ENCODE peak calls at places on chromosome 19, in seven cellular contexts. One of them, this sample, is unnamed.

GRCh38 chr19:46180701-46181385 is 32.8 kb downstream of the IGFL2 start:
- DNase-seq in stimulated activated naive B cell treated with anti-CD40 and anti-IgM and Interleukin-4, amounts not matched to agents 10 μg/mL and 1 μg/mL and 100 μg/mL, for 72 hours: no peak
- DNase-seq in psoas muscle: no peak
- DNase-seq in nephron progenitor cell: no peak
- DNase-seq in KG1: no peak
- DNase-seq in progenitor cell of endocrine pancreas: no peak
- DNase-seq in NCI-H2107: no peak
- DNase-seq in this sample: peak

GRCh38 chr19:1363599-1363998 is 20.1 kb upstream of the NDUFS7 start:
- DNase-seq in NCI-H2107: no peak
- DNase-seq in KG1: peak
- DNase-seq in nephron progenitor cell: no peak
- DNase-seq in psoas muscle: no peak
- DNase-seq in progenitor cell of endocrine pancreas: no peak
- DNase-seq in stimulated activated naive B cell treated with anti-CD40 and anti-IgM and Interleukin-4, amounts not matched to agents 10 μg/mL and 1 μg/mL and 100 μg/mL, for 72 hours: no peak
- DNase-seq in this sample: no peak

GRCh38 chr19:45870798-45871197 is 6.7 kb downstream of the FOXA3 start:
- DNase-seq in nephron progenitor cell: no peak
- DNase-seq in NCI-H2107: no peak
- DNase-seq in stimulated activated naive B cell treated with anti-CD40 and anti-IgM and Interleukin-4, amounts not matched to agents 10 μg/mL and 1 μg/mL and 100 μg/mL, for 72 hours: no peak
- DNase-seq in KG1: no peak
- DNase-seq in psoas muscle: no peak
- DNase-seq in progenitor cell of endocrine pancreas: no peak
- DNase-seq in this sample: no peak

GRCh38 chr19:29320076-29320475 is 107.1 kb upstream of the UQCRFS1 start:
- DNase-seq in psoas muscle: no peak
- DNase-seq in stimulated activated naive B cell treated with anti-CD40 and anti-IgM and Interleukin-4, amounts not matched to agents 10 μg/mL and 1 μg/mL and 100 μg/mL, for 72 hours: no peak
- DNase-seq in NCI-H2107: no peak
- DNase-seq in progenitor cell of endocrine pancreas: no peak
- DNase-seq in KG1: no peak
- DNase-seq in nephron progenitor cell: no peak
- DNase-seq in this sample: no peak

GRCh38 chr19:55490478-55491436 is 2.5 kb downstream of the SSC5D start:
- DNase-seq in NCI-H2107: no peak
- DNase-seq in stimulated activated naive B cell treated with anti-CD40 and anti-IgM and Interleukin-4, amounts not matched to agents 10 μg/mL and 1 μg/mL and 100 μg/mL, for 72 hours: no peak
- DNase-seq in nephron progenitor cell: no peak
- DNase-seq in progenitor cell of endocrine pancreas: no peak
- DNase-seq in psoas muscle: no peak
- DNase-seq in KG1: no peak
- DNase-seq in this sample: no peak

GRCh38 chr19:5058456-5059190 is 89.7 kb downstream of the KDM4B start:
- DNase-seq in nephron progenitor cell: no peak
- DNase-seq in KG1: no peak
- DNase-seq in progenitor cell of endocrine pancreas: no peak
- DNase-seq in psoas muscle: no peak
- DNase-seq in stimulated activated naive B cell treated with anti-CD40 and anti-IgM and Interleukin-4, amounts not matched to agents 10 μg/mL and 1 μg/mL and 100 μg/mL, for 72 hours: no peak
- DNase-seq in NCI-H2107: no peak
- DNase-seq in this sample: peak

GRCh38 chr19:9075064-9075964 is 11.5 kb upstream of the OR1M1 start:
- DNase-seq in nephron progenitor cell: peak
- DNase-seq in stimulated activated naive B cell treated with anti-CD40 and anti-IgM and Interleukin-4, amounts not matched to agents 10 μg/mL and 1 μg/mL and 100 μg/mL, for 72 hours: no peak
- DNase-seq in psoas muscle: peak
- DNase-seq in NCI-H2107: peak
- DNase-seq in progenitor cell of endocrine pancreas: no peak
- DNase-seq in KG1: peak
- DNase-seq in this sample: peak

GRCh38 chr19:15455996-15456395 is 6.2 kb upstream of the WIZ start:
- DNase-seq in psoas muscle: no peak
- DNase-seq in nephron progenitor cell: no peak
- DNase-seq in NCI-H2107: no peak
- DNase-seq in stimulated activated naive B cell treated with anti-CD40 and anti-IgM and Interleukin-4, amounts not matched to agents 10 μg/mL and 1 μg/mL and 100 μg/mL, for 72 hours: no peak
- DNase-seq in KG1: no peak
- DNase-seq in progenitor cell of endocrine pancreas: no peak
- DNase-seq in this sample: no peak

GRCh38 chr19:42193706-42194105 is 23.8 kb downstream of the DEDD2 start:
- DNase-seq in NCI-H2107: no peak
- DNase-seq in psoas muscle: no peak
- DNase-seq in stimulated activated naive B cell treated with anti-CD40 and anti-IgM and Interleukin-4, amounts not matched to agents 10 μg/mL and 1 μg/mL and 100 μg/mL, for 72 hours: no peak
- DNase-seq in KG1: no peak
- DNase-seq in nephron progenitor cell: no peak
- DNase-seq in progenitor cell of endocrine pancreas: no peak
- DNase-seq in this sample: no peak

GRCh38 chr19:40867701-40868100 is 14.3 kb downstream of the CYP2A7 start:
- DNase-seq in NCI-H2107: no peak
- DNase-seq in KG1: no peak
- DNase-seq in progenitor cell of endocrine pancreas: no peak
- DNase-seq in psoas muscle: no peak
- DNase-seq in stimulated activated naive B cell treated with anti-CD40 and anti-IgM and Interleukin-4, amounts not matched to agents 10 μg/mL and 1 μg/mL and 100 μg/mL, for 72 hours: no peak
- DNase-seq in nephron progenitor cell: no peak
- DNase-seq in this sample: no peak

GRCh38 chr19:40588926-40589569 is 12.1 kb upstream of the LTBP4 start:
- DNase-seq in progenitor cell of endocrine pancreas: no peak
- DNase-seq in stimulated activated naive B cell treated with anti-CD40 and anti-IgM and Interleukin-4, amounts not matched to agents 10 μg/mL and 1 μg/mL and 100 μg/mL, for 72 hours: no peak
- DNase-seq in KG1: no peak
- DNase-seq in psoas muscle: no peak
- DNase-seq in nephron progenitor cell: no peak
- DNase-seq in NCI-H2107: no peak
- DNase-seq in this sample: no peak

GRCh38 chr19:41309225-41310030 is 544 bp upstream of the CCDC97 start:
- DNase-seq in stimulated activated naive B cell treated with anti-CD40 and anti-IgM and Interleukin-4, amounts not matched to agents 10 μg/mL and 1 μg/mL and 100 μg/mL, for 72 hours: no peak
- DNase-seq in NCI-H2107: no peak
- DNase-seq in progenitor cell of endocrine pancreas: no peak
- DNase-seq in psoas muscle: no peak
- DNase-seq in KG1: no peak
- DNase-seq in nephron progenitor cell: no peak
- DNase-seq in this sample: peak

GRCh38 chr19:44882063-44882462 is 9.0 kb upstream of the TOMM40 start:
- DNase-seq in KG1: no peak
- DNase-seq in psoas muscle: no peak
- DNase-seq in nephron progenitor cell: no peak
- DNase-seq in stimulated activated naive B cell treated with anti-CD40 and anti-IgM and Interleukin-4, amounts not matched to agents 10 μg/mL and 1 μg/mL and 100 μg/mL, for 72 hours: no peak
- DNase-seq in progenitor cell of endocrine pancreas: no peak
- DNase-seq in NCI-H2107: no peak
- DNase-seq in this sample: no peak

GRCh38 chr19:34274827-34275625 is 20.7 kb downstream of the GARRE1 start:
- DNase-seq in psoas muscle: no peak
- DNase-seq in NCI-H2107: no peak
- DNase-seq in stimulated activated naive B cell treated with anti-CD40 and anti-IgM and Interleukin-4, amounts not matched to agents 10 μg/mL and 1 μg/mL and 100 μg/mL, for 72 hours: no peak
- DNase-seq in progenitor cell of endocrine pancreas: no peak
- DNase-seq in nephron progenitor cell: no peak
- DNase-seq in KG1: no peak
- DNase-seq in this sample: peak

GRCh38 chr19:12484011-12484370 is 625 bp downstream of the ZNF709 start:
- DNase-seq in KG1: no peak
- DNase-seq in nephron progenitor cell: no peak
- DNase-seq in NCI-H2107: no peak
- DNase-seq in stimulated activated naive B cell treated with anti-CD40 and anti-IgM and Interleukin-4, amounts not matched to agents 10 μg/mL and 1 μg/mL and 100 μg/mL, for 72 hours: no peak
- DNase-seq in psoas muscle: no peak
- DNase-seq in progenitor cell of endocrine pancreas: no peak
- DNase-seq in this sample: no peak

GRCh38 chr19:4081441-4082129 is 14.9 kb upstream of the ZBTB7A start:
- DNase-seq in progenitor cell of endocrine pancreas: no peak
- DNase-seq in psoas muscle: no peak
- DNase-seq in NCI-H2107: no peak
- DNase-seq in KG1: no peak
- DNase-seq in nephron progenitor cell: no peak
- DNase-seq in stimulated activated naive B cell treated with anti-CD40 and anti-IgM and Interleukin-4, amounts not matched to agents 10 μg/mL and 1 μg/mL and 100 μg/mL, for 72 hours: no peak
- DNase-seq in this sample: no peak

GRCh38 chr19:17952041-17952976 is 14.6 kb upstream of the KCNN1 start:
- DNase-seq in NCI-H2107: no peak
- DNase-seq in stimulated activated naive B cell treated with anti-CD40 and anti-IgM and Interleukin-4, amounts not matched to agents 10 μg/mL and 1 μg/mL and 100 μg/mL, for 72 hours: no peak
- DNase-seq in progenitor cell of endocrine pancreas: no peak
- DNase-seq in KG1: no peak
- DNase-seq in psoas muscle: no peak
- DNase-seq in nephron progenitor cell: peak
- DNase-seq in this sample: no peak

GRCh38 chr19:29724102-29724641 is 9.1 kb upstream of the C19orf12 start:
- DNase-seq in stimulated activated naive B cell treated with anti-CD40 and anti-IgM and Interleukin-4, amounts not matched to agents 10 μg/mL and 1 μg/mL and 100 μg/mL, for 72 hours: no peak
- DNase-seq in nephron progenitor cell: peak
- DNase-seq in NCI-H2107: no peak
- DNase-seq in progenitor cell of endocrine pancreas: no peak
- DNase-seq in KG1: peak
- DNase-seq in psoas muscle: no peak
- DNase-seq in this sample: no peak

GRCh38 chr19:51479531-51480331 is 1.4 kb downstream of the CEACAM18 start:
- DNase-seq in NCI-H2107: no peak
- DNase-seq in stimulated activated naive B cell treated with anti-CD40 and anti-IgM and Interleukin-4, amounts not matched to agents 10 μg/mL and 1 μg/mL and 100 μg/mL, for 72 hours: no peak
- DNase-seq in progenitor cell of endocrine pancreas: no peak
- DNase-seq in nephron progenitor cell: no peak
- DNase-seq in psoas muscle: no peak
- DNase-seq in KG1: no peak
- DNase-seq in this sample: no peak

GRCh38 chr19:16325671-16326400 is 1.2 kb downstream of the KLF2 start:
- DNase-seq in KG1: no peak
- DNase-seq in progenitor cell of endocrine pancreas: peak
- DNase-seq in nephron progenitor cell: peak
- DNase-seq in stimulated activated naive B cell treated with anti-CD40 and anti-IgM and Interleukin-4, amounts not matched to agents 10 μg/mL and 1 μg/mL and 100 μg/mL, for 72 hours: peak
- DNase-seq in NCI-H2107: no peak
- DNase-seq in psoas muscle: peak
- DNase-seq in this sample: peak

GRCh38 chr19:48961051-48961649 is 4.0 kb upstream of the FTL start:
- DNase-seq in psoas muscle: no peak
- DNase-seq in progenitor cell of endocrine pancreas: no peak
- DNase-seq in nephron progenitor cell: no peak
- DNase-seq in stimulated activated naive B cell treated with anti-CD40 and anti-IgM and Interleukin-4, amounts not matched to agents 10 μg/mL and 1 μg/mL and 100 μg/mL, for 72 hours: no peak
- DNase-seq in NCI-H2107: no peak
- DNase-seq in KG1: no peak
- DNase-seq in this sample: no peak

GRCh38 chr19:36939153-36939552 is 23.0 kb downstream of the ZNF568 start:
- DNase-seq in psoas muscle: no peak
- DNase-seq in KG1: peak
- DNase-seq in nephron progenitor cell: no peak
- DNase-seq in stimulated activated naive B cell treated with anti-CD40 and anti-IgM and Interleukin-4, amounts not matched to agents 10 μg/mL and 1 μg/mL and 100 μg/mL, for 72 hours: no peak
- DNase-seq in NCI-H2107: no peak
- DNase-seq in progenitor cell of endocrine pancreas: no peak
- DNase-seq in this sample: no peak

GRCh38 chr19:45790942-45791341 is 1.7 kb downstream of the DMWD start:
- DNase-seq in KG1: peak
- DNase-seq in stimulated activated naive B cell treated with anti-CD40 and anti-IgM and Interleukin-4, amounts not matched to agents 10 μg/mL and 1 μg/mL and 100 μg/mL, for 72 hours: peak
- DNase-seq in psoas muscle: no peak
- DNase-seq in progenitor cell of endocrine pancreas: no peak
- DNase-seq in NCI-H2107: no peak
- DNase-seq in nephron progenitor cell: no peak
- DNase-seq in this sample: no peak

GRCh38 chr19:50490991-50491472 is 14.4 kb upstream of the GARIN5A start:
- DNase-seq in psoas muscle: peak
- DNase-seq in nephron progenitor cell: no peak
- DNase-seq in stimulated activated naive B cell treated with anti-CD40 and anti-IgM and Interleukin-4, amounts not matched to agents 10 μg/mL and 1 μg/mL and 100 μg/mL, for 72 hours: no peak
- DNase-seq in progenitor cell of endocrine pancreas: no peak
- DNase-seq in NCI-H2107: no peak
- DNase-seq in KG1: no peak
- DNase-seq in this sample: peak

This sample was measured in AG10803.